ENCODE peak calls at places on chromosomes 1 and 21, in eight cellular contexts. One of them, this sample, is unnamed. For H3K27me3 and H3K4me1, the result is how much of the 10 kb centered on the place peaks cover.

GRCh38 chr1:170676628-170677027 is 12.7 kb downstream of the PRRX1 start:
- DNase-seq in neuronal stem cell: no peak
- DNase-seq in SJSA1: no peak
- DNase-seq in psoas muscle: no peak
- DNase-seq in SJCRH30: no peak
- DNase-seq in left lung: no peak
- DNase-seq in stomach: no peak
- DNase-seq in heart right ventricle: no peak
- DNase-seq in this sample: no peak

GRCh38 chr1:12141533-12141855 is 25.3 kb upstream of the TNFRSF1B start:
- DNase-seq in heart right ventricle: no peak
- DNase-seq in stomach: no peak
- DNase-seq in neuronal stem cell: no peak
- DNase-seq in SJSA1: no peak
- DNase-seq in left lung: no peak
- DNase-seq in SJCRH30: no peak
- DNase-seq in psoas muscle: no peak
- DNase-seq in this sample: no peak

GRCh38 chr1:183180213-183180612 is 5.9 kb upstream of the LAMC2 start:
- DNase-seq in SJSA1: peak
- DNase-seq in neuronal stem cell: no peak
- DNase-seq in heart right ventricle: peak
- DNase-seq in psoas muscle: no peak
- DNase-seq in stomach: peak
- DNase-seq in left lung: no peak
- DNase-seq in SJCRH30: peak
- DNase-seq in this sample: no peak

GRCh38 chr21:34351786-34352241 is 12.0 kb upstream of the KCNE2 start:
- DNase-seq in neuronal stem cell: peak
- DNase-seq in stomach: peak
- DNase-seq in psoas muscle: no peak
- DNase-seq in SJCRH30: peak
- DNase-seq in left lung: no peak
- DNase-seq in SJSA1: no peak
- DNase-seq in heart right ventricle: peak
- DNase-seq in this sample: no peak

GRCh38 chr1:78370779-78371482 is 119.8 kb upstream of the PTGFR start:
- DNase-seq in SJCRH30: no peak
- DNase-seq in stomach: no peak
- DNase-seq in heart right ventricle: no peak
- DNase-seq in neuronal stem cell: no peak
- DNase-seq in left lung: no peak
- DNase-seq in SJSA1: no peak
- DNase-seq in psoas muscle: no peak
- DNase-seq in this sample: no peak

GRCh38 chr1:81179239-81179638 is 621.5 kb upstream of the ADGRL2 start:
- DNase-seq in heart right ventricle: no peak
- DNase-seq in left lung: no peak
- DNase-seq in psoas muscle: no peak
- DNase-seq in neuronal stem cell: no peak
- DNase-seq in SJSA1: peak
- DNase-seq in SJCRH30: no peak
- DNase-seq in stomach: no peak
- DNase-seq in this sample: no peak

GRCh38 chr1:196393742-196394141 is 214.5 kb downstream of the KCNT2 start:
- DNase-seq in stomach: no peak
- DNase-seq in SJSA1: peak
- DNase-seq in heart right ventricle: peak
- DNase-seq in left lung: no peak
- DNase-seq in psoas muscle: no peak
- DNase-seq in SJCRH30: peak
- DNase-seq in neuronal stem cell: no peak
- DNase-seq in this sample: no peak

GRCh38 chr1:16155537-16156410 is at the start of gene EPHA2:
- DNase-seq in stomach: peak
- DNase-seq in psoas muscle: peak
- DNase-seq in neuronal stem cell: peak
- DNase-seq in SJSA1: peak
- DNase-seq in SJCRH30: peak
- DNase-seq in heart right ventricle: peak
- DNase-seq in left lung: peak
- DNase-seq in this sample: no peak

GRCh38 chr1:215824245-215824644 is 257.1 kb downstream of the KCTD3 start:
- DNase-seq in left lung: no peak
- DNase-seq in neuronal stem cell: no peak
- DNase-seq in stomach: no peak
- DNase-seq in heart right ventricle: no peak
- DNase-seq in psoas muscle: no peak
- DNase-seq in SJSA1: no peak
- DNase-seq in SJCRH30: no peak
- DNase-seq in this sample: no peak

GRCh38 chr1:213973129-213973528 is 14.6 kb upstream of the PROX1 start:
- DNase-seq in SJCRH30: no peak
- DNase-seq in heart right ventricle: no peak
- DNase-seq in SJSA1: no peak
- DNase-seq in stomach: no peak
- DNase-seq in neuronal stem cell: no peak
- DNase-seq in left lung: no peak
- DNase-seq in psoas muscle: no peak
- DNase-seq in this sample: no peak

GRCh38 chr1:225454067-225454618 is 26.3 kb upstream of the LBR start:
- DNase-seq in left lung: no peak
- DNase-seq in psoas muscle: no peak
- DNase-seq in stomach: peak
- DNase-seq in neuronal stem cell: no peak
- DNase-seq in heart right ventricle: no peak
- DNase-seq in SJCRH30: no peak
- DNase-seq in SJSA1: no peak
- DNase-seq in this sample: no peak

GRCh38 chr1:240878631-240879030 is 266.7 kb upstream of the GREM2 start:
- DNase-seq in SJCRH30: no peak
- DNase-seq in psoas muscle: no peak
- DNase-seq in SJSA1: no peak
- DNase-seq in neuronal stem cell: no peak
- DNase-seq in stomach: no peak
- DNase-seq in heart right ventricle: no peak
- DNase-seq in left lung: no peak
- DNase-seq in this sample: no peak

GRCh38 chr1:48603222-48603621 is 131.2 kb upstream of the SPATA6 start:
- DNase-seq in SJCRH30: no peak
- DNase-seq in psoas muscle: no peak
- DNase-seq in stomach: no peak
- DNase-seq in left lung: no peak
- DNase-seq in neuronal stem cell: no peak
- DNase-seq in SJSA1: no peak
- DNase-seq in heart right ventricle: no peak
- DNase-seq in this sample: no peak

GRCh38 chr1:27906764-27907163 is 28.0 kb upstream of the SMPDL3B start:
- DNase-seq in stomach: no peak
- DNase-seq in psoas muscle: peak
- DNase-seq in SJCRH30: peak
- DNase-seq in SJSA1: no peak
- DNase-seq in heart right ventricle: no peak
- DNase-seq in neuronal stem cell: no peak
- DNase-seq in left lung: no peak
- DNase-seq in this sample: no peak

GRCh38 chr1:234564035-234565029 is 45.6 kb downstream of the IRF2BP2 start:
- DNase-seq in stomach: no peak
- DNase-seq in psoas muscle: no peak
- DNase-seq in SJSA1: peak
- DNase-seq in left lung: no peak
- DNase-seq in neuronal stem cell: no peak
- DNase-seq in heart right ventricle: no peak
- DNase-seq in SJCRH30: no peak
- DNase-seq in this sample: no peak

GRCh38 chr1:154866995-154867795 is 2.9 kb downstream of the KCNN3 start:
- DNase-seq in psoas muscle: peak
- DNase-seq in stomach: peak
- DNase-seq in neuronal stem cell: no peak
- DNase-seq in heart right ventricle: no peak
- DNase-seq in SJCRH30: peak
- DNase-seq in SJSA1: peak
- DNase-seq in left lung: no peak
- DNase-seq in this sample: no peak

GRCh38 chr1:79043506-79043905 is 37.0 kb upstream of the ADGRL4 start:
- DNase-seq in psoas muscle: no peak
- DNase-seq in left lung: no peak
- DNase-seq in heart right ventricle: no peak
- DNase-seq in SJCRH30: no peak
- DNase-seq in stomach: no peak
- DNase-seq in neuronal stem cell: no peak
- DNase-seq in SJSA1: peak
- DNase-seq in this sample: no peak

GRCh38 chr1:167052389-167052788 is 37.8 kb downstream of the GPA33 start:
- DNase-seq in left lung: no peak
- DNase-seq in heart right ventricle: no peak
- DNase-seq in SJSA1: no peak
- DNase-seq in stomach: no peak
- DNase-seq in neuronal stem cell: no peak
- DNase-seq in SJCRH30: no peak
- DNase-seq in psoas muscle: no peak
- DNase-seq in this sample: no peak

GRCh38 chr21:44299458-44300261 is at the start of gene PFKL:
- DNase-seq in stomach: peak
- DNase-seq in neuronal stem cell: peak
- DNase-seq in psoas muscle: peak
- DNase-seq in SJCRH30: peak
- DNase-seq in heart right ventricle: peak
- DNase-seq in left lung: peak
- DNase-seq in SJSA1: peak
- DNase-seq in this sample: peak

GRCh38 chr1:46522184-46522968 is 29.1 kb downstream of the KNCN start:
- DNase-seq in stomach: peak
- DNase-seq in heart right ventricle: no peak
- DNase-seq in neuronal stem cell: no peak
- DNase-seq in SJSA1: peak
- DNase-seq in psoas muscle: peak
- DNase-seq in left lung: peak
- DNase-seq in SJCRH30: peak
- DNase-seq in this sample: no peak
- H3K27me3 ChIP-seq in stomach: under half
- H3K27me3 ChIP-seq in heart right ventricle: under half
- H3K27me3 ChIP-seq in neuronal stem cell: under half
- H3K27me3 ChIP-seq in SJSA1: under half
- H3K27me3 ChIP-seq in psoas muscle: under half
- H3K27me3 ChIP-seq in left lung: under half
- H3K27me3 ChIP-seq in SJCRH30: under half
- H3K27me3 ChIP-seq in this sample: under half

GRCh38 chr1:89735449-89735848 is 85.4 kb upstream of the LRRC8D start:
- DNase-seq in neuronal stem cell: no peak
- DNase-seq in heart right ventricle: no peak
- DNase-seq in SJSA1: no peak
- DNase-seq in psoas muscle: no peak
- DNase-seq in left lung: no peak
- DNase-seq in SJCRH30: no peak
- DNase-seq in stomach: no peak
- DNase-seq in this sample: no peak

GRCh38 chr1:89736937-89737733 is 83.7 kb upstream of the LRRC8D start:
- DNase-seq in SJSA1: no peak
- DNase-seq in left lung: no peak
- DNase-seq in stomach: no peak
- DNase-seq in heart right ventricle: no peak
- DNase-seq in psoas muscle: no peak
- DNase-seq in neuronal stem cell: no peak
- DNase-seq in SJCRH30: no peak
- DNase-seq in this sample: no peak

GRCh38 chr1:89739844-89740216 is 81.0 kb upstream of the LRRC8D start:
- DNase-seq in SJCRH30: no peak
- DNase-seq in heart right ventricle: no peak
- DNase-seq in SJSA1: no peak
- DNase-seq in psoas muscle: no peak
- DNase-seq in left lung: no peak
- DNase-seq in stomach: no peak
- DNase-seq in neuronal stem cell: no peak
- DNase-seq in this sample: no peak

GRCh38 chr1:89737985-89738510 is 82.8 kb upstream of the LRRC8D start:
- DNase-seq in SJCRH30: no peak
- DNase-seq in neuronal stem cell: no peak
- DNase-seq in SJSA1: no peak
- DNase-seq in heart right ventricle: no peak
- DNase-seq in stomach: no peak
- DNase-seq in psoas muscle: no peak
- DNase-seq in left lung: no peak
- DNase-seq in this sample: no peak

GRCh38 chr1:89739013-89739843 is 81.6 kb upstream of the LRRC8D start:
- DNase-seq in SJCRH30: no peak
- DNase-seq in left lung: no peak
- DNase-seq in SJSA1: peak
- DNase-seq in psoas muscle: no peak
- DNase-seq in stomach: no peak
- DNase-seq in heart right ventricle: no peak
- DNase-seq in neuronal stem cell: no peak
- DNase-seq in this sample: no peak
- H3K27ac ChIP-seq in SJCRH30: no peak
- H3K27ac ChIP-seq in left lung: no peak
- H3K27ac ChIP-seq in SJSA1: no peak
- H3K27ac ChIP-seq in psoas muscle: no peak
- H3K27ac ChIP-seq in stomach: peak
- H3K27ac ChIP-seq in heart right ventricle: peak
- H3K27ac ChIP-seq in neuronal stem cell: no peak
- H3K27ac ChIP-seq in this sample: no peak

DNA sequence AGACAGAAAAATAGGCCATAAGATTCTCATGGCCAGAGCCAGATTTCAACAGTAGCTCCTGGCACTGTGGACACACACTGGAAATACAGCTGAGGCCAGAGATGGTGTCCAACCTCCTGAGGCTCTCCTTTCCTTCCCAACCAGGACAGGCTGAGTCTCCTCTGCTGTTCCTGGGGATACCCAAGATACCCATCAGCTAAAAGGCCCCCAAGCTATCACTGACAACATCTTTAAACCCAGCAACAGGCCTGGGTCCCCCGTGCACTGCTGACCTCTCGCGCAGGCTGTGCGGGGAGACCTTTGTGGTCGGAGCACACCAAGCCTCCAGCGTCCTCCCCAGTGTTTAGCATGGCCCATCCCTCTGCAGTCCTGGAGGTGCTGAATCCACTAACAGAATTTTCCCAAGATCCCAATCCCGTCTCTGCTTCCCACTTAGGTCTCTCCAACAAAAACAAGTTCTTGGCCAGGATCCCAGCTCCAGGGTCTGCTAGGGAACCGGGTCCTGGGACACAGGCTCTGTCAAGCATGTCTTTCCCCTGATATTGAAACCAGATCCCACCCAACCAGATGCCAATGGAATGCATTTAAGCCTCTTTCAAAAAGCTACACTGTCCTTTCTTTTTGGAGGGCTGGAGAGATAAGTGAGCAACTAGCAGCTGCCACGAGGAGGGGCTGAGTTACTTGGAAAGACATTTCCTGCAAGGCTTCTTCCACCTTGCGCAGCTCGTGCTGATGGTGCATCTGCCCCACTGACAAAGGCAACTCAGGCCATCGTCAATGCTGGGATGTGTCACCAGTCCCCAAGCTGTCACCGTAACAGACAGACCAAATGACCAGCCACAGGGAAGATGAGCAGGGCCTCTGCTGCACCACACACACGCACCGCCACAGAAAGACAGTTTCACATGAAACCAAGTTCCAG is 73.2 kb downstream of the BCAR3 start:
- DNase-seq in stomach: no peak
- DNase-seq in neuronal stem cell: no peak
- DNase-seq in SJCRH30: peak
- DNase-seq in heart right ventricle: peak
- DNase-seq in left lung: no peak
- DNase-seq in psoas muscle: no peak
- DNase-seq in SJSA1: no peak
- DNase-seq in this sample: no peak
- H3K4me1 ChIP-seq in stomach: under half
- H3K4me1 ChIP-seq in neuronal stem cell: under half
- H3K4me1 ChIP-seq in SJCRH30: under half
- H3K4me1 ChIP-seq in heart right ventricle: half or more
- H3K4me1 ChIP-seq in left lung: under half
- H3K4me1 ChIP-seq in psoas muscle: half or more
- H3K4me1 ChIP-seq in SJSA1: half or more
- H3K4me1 ChIP-seq in this sample: under half

GRCh38 chr1:2847086-2847850 is 45.8 kb upstream of the TTC34 start:
- DNase-seq in stomach: no peak
- DNase-seq in psoas muscle: peak
- DNase-seq in SJSA1: no peak
- DNase-seq in SJCRH30: no peak
- DNase-seq in heart right ventricle: no peak
- DNase-seq in neuronal stem cell: no peak
- DNase-seq in left lung: peak
- DNase-seq in this sample: no peak
- H3K27me3 ChIP-seq in stomach: under half
- H3K27me3 ChIP-seq in psoas muscle: under half
- H3K27me3 ChIP-seq in SJSA1: under half
- H3K27me3 ChIP-seq in SJCRH30: under half
- H3K27me3 ChIP-seq in heart right ventricle: under half
- H3K27me3 ChIP-seq in neuronal stem cell: under half
- H3K27me3 ChIP-seq in left lung: under half
- H3K27me3 ChIP-seq in this sample: under half